ENCODE peak calls at places on chromosome 6, in five cellular contexts. E is DMS153; P is GM10248; Y is stimulated activated CD4-positive, alpha-beta T cell treated with anti-CD3 and anti-CD28 coated beads, Interleukin-4, amount 100 ng/mL, for 4 hours; B is HEK293T. L is an unnamed sample.
A peak's percentile ranks its signal among the peaks of the same experiment; 100 is the strongest.

GRCh38 chr6:45563092-45563491 is 185.4 kb upstream of the SUPT3H start:
- DNase-seq in Y (no peak), E (no peak), P (no peak), B (no peak), L (no peak)

GRCh38 chr6:91523511-91523910 is 936.6 kb upstream of the MAP3K7 start:
- DNase-seq in P (no peak), Y (no peak), B (no peak), E (no peak), L (no peak)

GRCh38 chr6:138429731-138430130 is 25.7 kb downstream of the HEBP2 start:
- DNase-seq in P (no peak), B (no peak), E (no peak), Y (no peak), L (no peak)

GRCh38 chr6:145028144-145028818 is 707.0 kb downstream of the EPM2A start:
- DNase-seq in Y (no peak), E (no peak), P (peak; percentile 31), B (peak; percentile 34), L (no peak)

GRCh38 chr6:15431762-15432495 is 186.1 kb downstream of the JARID2 start:
- DNase-seq in Y (no peak), B (no peak), P (no peak), E (no peak), L (no peak)

GRCh38 chr6:162251257-162251656 is 476.3 kb downstream of the PRKN start:
- DNase-seq in E (no peak), Y (no peak), B (peak; percentile 12), P (no peak), L (no peak)

GRCh38 chr6:13593103-13593502 is 18.7 kb downstream of the SIRT5 start:
- DNase-seq in Y (no peak), P (no peak), B (no peak), E (no peak), L (no peak)

GRCh38 chr6:152635949-152636674 is 1.1 kb downstream of the SYNE1 start:
- DNase-seq in E (no peak), B (peak; percentile 20), P (peak; percentile 14), Y (no peak), L (no peak)

GRCh38 chr6:33312361-33313104 is 1.3 kb downstream of the TAPBP start:
- DNase-seq in B (peak; percentile 61), E (peak; percentile 58), Y (peak; percentile 88), P (peak; percentile 88), L (no peak)

GRCh38 chr6:3372912-3373554 is 83.8 kb downstream of the SLC22A23 start:
- DNase-seq in B (no peak), Y (no peak), E (no peak), P (no peak), L (no peak)

GRCh38 chr6:52724406-52725121 is 38.7 kb downstream of the GSTA2 start:
- DNase-seq in Y (peak; percentile 34), B (peak; percentile 83), E (peak; percentile 37), P (peak; percentile 78), L (peak; percentile 49)

GRCh38 chr6:106051241-106051640 is 34.9 kb upstream of the PRDM1 start:
- DNase-seq in Y (no peak), E (no peak), B (no peak), P (no peak), L (no peak)

GRCh38 chr6:116933488-116933887 is 56.4 kb downstream of the RFX6 start:
- DNase-seq in B (no peak), Y (no peak), E (no peak), P (no peak), L (no peak)

GRCh38 chr6:151803743-151804142 is 3.7 kb upstream of the ESR1 start:
- DNase-seq in E (no peak), P (no peak), Y (no peak), B (no peak), L (no peak)

GRCh38 chr6:69706724-69707123 is 90.1 kb downstream of the LMBRD1 start:
- DNase-seq in P (no peak), B (no peak), E (no peak), Y (no peak), L (no peak)

GRCh38 chr6:145929037-145929633 is 35.0 kb downstream of the SHPRH start:
- DNase-seq in P (peak; percentile 16), B (peak; percentile 20), E (no peak), Y (no peak), L (no peak)

GRCh38 chr6:83031689-83032088 is 34.0 kb downstream of the UBE3D start:
- DNase-seq in E (no peak), P (no peak), Y (no peak), B (no peak), L (no peak)

GRCh38 chr6:145734486-145735355 is 599 bp downstream of the EPM2A start:
- DNase-seq in P (peak; percentile 80), B (peak; percentile 84), E (peak; percentile 87), Y (peak; percentile 71), L (peak; percentile 73)

GRCh38 chr6:100420711-100421110 is 44.0 kb downstream of the SIM1 start:
- DNase-seq in E (no peak), P (no peak), Y (no peak), B (no peak), L (no peak)

GRCh38 chr6:146876271-146877151 is 277.7 kb downstream of the ADGB start:
- DNase-seq in E (no peak), P (no peak), Y (no peak), B (peak; percentile 22), L (no peak)

GRCh38 chr6:11705069-11705468 is 73.5 kb downstream of the ADTRP start:
- DNase-seq in B (no peak), E (no peak), P (no peak), Y (no peak), L (no peak)

GRCh38 chr6:73074175-73074574 is 151.1 kb downstream of the KHDC1L start:
- DNase-seq in E (no peak), P (no peak), Y (no peak), B (no peak), L (no peak)

GRCh38 chr6:15283986-15284361 is 38.1 kb downstream of the JARID2 start:
- DNase-seq in Y (no peak), E (no peak), B (no peak), P (no peak), L (no peak)

GRCh38 chr6:157493173-157493572 is 112.2 kb downstream of the ZDHHC14 start:
- DNase-seq in Y (no peak), P (no peak), E (no peak), B (no peak), L (no peak)

GRCh38 chr6:19472168-19472567 is 365.0 kb upstream of the ID4 start:
- DNase-seq in B (no peak), Y (no peak), E (no peak), P (no peak), L (peak; percentile 87)

GRCh38 chr6:30213999-30214982 is 1.1 kb upstream of the TRIM26 start:
- DNase-seq in B (peak; percentile 65), P (peak; percentile 81), Y (peak; percentile 61), E (peak; percentile 63), L (peak; percentile 35)

GRCh38 chr6:155069543-155069942 is 74.4 kb downstream of the TIAM2 start:
- DNase-seq in Y (no peak), E (no peak), P (no peak), B (no peak), L (no peak)

GRCh38 chr6:135655055-135655454 is 157.5 kb upstream of the AHI1 start:
- DNase-seq in E (no peak), Y (no peak), B (no peak), P (no peak), L (no peak)

GRCh38 chr6:136927313-136927712 is 5.2 kb downstream of the SLC35D3 start:
- DNase-seq in E (no peak), B (peak; percentile 46), Y (no peak), P (peak; percentile 48), L (no peak)

GRCh38 chr6:14439419-14439818 is 321.8 kb downstream of the CD83 start:
- DNase-seq in P (no peak), E (no peak), Y (no peak), B (no peak), L (no peak)

L was measured in T1000.